ENCODE peak calls at places on chromosomes 5 and 9, in seven cellular contexts. M is HCT116, R is HepG2, Q is H1, U is GM12878, Y is endothelial cell of umbilical vein, Z is SK-N-SH. C is an unnamed sample.

GRCh38 chr5:152052470-152052869 is 127.8 kb upstream of the GLRA1 start:
- DNase-seq in M (no peak), Q (no peak), Z (no peak), Y (no peak), R (no peak), U (no peak), C (no peak)

GRCh38 chr5:67015577-67016290 is 180.9 kb downstream of the CD180 start:
- DNase-seq in Z (no peak), Q (no peak), U (no peak), M (no peak), Y (peak; percentile 96), R (no peak), C (no peak)

GRCh38 chr5:72649449-72649848 is 142.2 kb upstream of the ZNF366 start:
- DNase-seq in U (no peak), R (no peak), Z (no peak), M (no peak), Q (no peak), Y (no peak), C (no peak)

GRCh38 chr5:157312492-157312891 is 46.6 kb downstream of the CYFIP2 start:
- DNase-seq in Z (peak; percentile 82), M (peak; percentile 67), Y (peak; percentile 55), U (peak; percentile 59), Q (no peak), R (peak; percentile 62), C (no peak)

GRCh38 chr5:5126444-5126843 is 13.7 kb upstream of the ADAMTS16 start:
- DNase-seq in Y (no peak), M (no peak), Q (no peak), U (no peak), R (no peak), Z (no peak), C (no peak)

GRCh38 chr9:100098887-100099721 is at the start of the genes ERP44 and INVS:
- DNase-seq in Z (peak; percentile 94), R (peak; percentile 98), M (peak; percentile 97), U (peak; percentile 97), Y (peak; percentile 99), Q (peak; percentile 96), C (peak; percentile 95)

GRCh38 chr5:15249152-15249551 is 250.8 kb upstream of the FBXL7 start:
- DNase-seq in Q (no peak), Z (no peak), M (no peak), U (no peak), R (no peak), Y (peak; percentile 50), C (no peak)

GRCh38 chr9:114312513-114312875 is 10.4 kb upstream of the ORM1 start:
- DNase-seq in R (no peak), U (no peak), Z (no peak), Q (no peak), Y (no peak), M (no peak), C (no peak)

GRCh38 chr5:171427318-171428167 is 8.1 kb downstream of the FGF18 start:
- DNase-seq in M (no peak), Z (no peak), U (no peak), Q (no peak), R (no peak), Y (no peak), C (no peak)

GRCh38 chr5:148708854-148709253 is 54.5 kb upstream of the HTR4 start:
- DNase-seq in Y (no peak), M (no peak), Z (no peak), U (no peak), R (no peak), Q (no peak), C (no peak)

GRCh38 chr5:171155621-171156020 is 153.4 kb upstream of the TLX3 start:
- DNase-seq in Z (no peak), U (no peak), R (no peak), Y (peak; percentile 62), M (no peak), Q (no peak), C (no peak)

GRCh38 chr5:137605377-137605776 is 106.3 kb upstream of the SPOCK1 start:
- DNase-seq in Q (no peak), R (no peak), Z (no peak), M (no peak), Y (peak; percentile 29), U (no peak), C (no peak)

GRCh38 chr9:99907208-99907532 is 716 bp downstream of the STX17 start:
- DNase-seq in Q (no peak), Z (no peak), R (no peak), Y (no peak), U (no peak), M (no peak), C (no peak)

GRCh38 chr5:127580731-127581130 is 63.3 kb downstream of the PRRC1 start:
- DNase-seq in Z (no peak), M (no peak), Q (no peak), Y (no peak), U (no peak), R (no peak), C (no peak)

GRCh38 chr5:127585661-127586060 is 63.2 kb upstream of the CTXN3 start:
- DNase-seq in Y (no peak), U (no peak), R (no peak), Q (no peak), M (no peak), Z (no peak), C (no peak)

GRCh38 chr5:127586811-127587210 is 62.1 kb upstream of the CTXN3 start:
- DNase-seq in Z (no peak), U (no peak), M (no peak), Y (no peak), Q (no peak), R (no peak), C (no peak)

GRCh38 chr5:127586371-127586770 is 62.5 kb upstream of the CTXN3 start:
- DNase-seq in Q (no peak), U (peak; percentile 79), M (no peak), Z (no peak), R (peak; percentile 21), Y (no peak), C (no peak)

GRCh38 chr5:127582723-127583370 is 65.4 kb downstream of the PRRC1 start:
- DNase-seq in Q (no peak), U (no peak), Y (no peak), M (no peak), Z (no peak), R (no peak), C (no peak)
- TF ChIP-seq POLR2AphosphoS5 in Q (no peak), U (no peak), Y (no peak), M (no peak), Z (no peak), R (no peak), C (no peak)

GRCh38 chr9:20491612-20492011 is 130.7 kb downstream of the MLLT3 start:
- DNase-seq in U (no peak), Y (no peak), M (no peak), Z (no peak), R (no peak), Q (no peak), C (no peak)
- H3K9ac ChIP-seq in U (no peak overlapping the region), Y (no peak overlapping the region), M (no peak overlapping the region), Z (no peak overlapping the region), R (no peak overlapping the region), Q (no peak overlapping the region), C (no peak overlapping the region)

DNA sequence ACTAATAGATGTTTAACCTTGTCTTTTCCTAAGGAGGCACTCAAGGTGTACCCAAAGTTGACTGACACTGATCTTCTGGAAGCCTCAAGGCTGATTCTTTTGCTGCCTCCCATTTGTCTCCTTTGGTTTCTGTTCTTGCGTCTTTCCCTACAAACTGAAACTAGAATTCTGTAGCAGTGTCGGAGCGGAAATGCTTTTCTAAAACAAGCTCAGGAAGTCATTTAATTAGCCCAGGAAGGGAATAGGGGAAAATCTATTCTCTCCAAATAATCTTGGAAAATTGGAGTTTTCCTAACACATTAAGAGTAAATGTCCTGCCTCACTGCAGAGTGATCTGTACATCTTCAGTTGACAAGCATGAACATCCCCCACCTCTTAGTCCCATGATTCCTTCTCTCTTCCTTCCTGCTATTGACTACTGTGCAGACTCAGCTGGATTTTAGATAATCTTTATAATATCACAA is 182.7 kb downstream of the NR3C1 start:
- DNase-seq in R (no peak), Y (peak; percentile 75), U (peak; percentile 67), Z (no peak), M (no peak), Q (no peak), C (no peak)
- TF ChIP-seq POLR2AphosphoS5 in R (no peak), Y (no peak), U (no peak), Z (no peak), M (no peak), Q (no peak), C (no peak)

GRCh38 chr9:116084497-116084896 is 69.1 kb upstream of the PAPPA start:
- DNase-seq in R (no peak), Z (no peak), U (no peak), Q (no peak), M (no peak), Y (no peak), C (no peak)
- H3K9ac ChIP-seq in R (no peak overlapping the region), Z (no peak overlapping the region), U (no peak overlapping the region), Q (no peak overlapping the region), M (no peak overlapping the region), Y (no peak overlapping the region), C (no peak overlapping the region)

GRCh38 chr9:124300312-124300711 is 42.6 kb downstream of the NEK6 start:
- DNase-seq in Z (no peak), M (no peak), Y (no peak), R (no peak), Q (no peak), U (no peak), C (no peak)
- TF ChIP-seq POLR2AphosphoS5 in Z (no peak), M (no peak), Y (no peak), R (no peak), Q (no peak), U (no peak), C (no peak)

GRCh38 chr5:62305358-62305714 is 670 bp upstream of the KIF2A start:
- DNase-seq in Q (no peak), R (no peak), Y (no peak), Z (peak; percentile 14), U (no peak), M (no peak), C (no peak)
- H3K9ac ChIP-seq in Q (no peak overlapping the region), R (peak overlapping the region; percentile 76), Y (peak overlapping the region; percentile 25), Z (peak overlapping the region; percentile 90), U (peak overlapping the region; percentile 35), M (peak overlapping the region; percentile 47), C (peak overlapping the region; percentile 60)

DNA sequence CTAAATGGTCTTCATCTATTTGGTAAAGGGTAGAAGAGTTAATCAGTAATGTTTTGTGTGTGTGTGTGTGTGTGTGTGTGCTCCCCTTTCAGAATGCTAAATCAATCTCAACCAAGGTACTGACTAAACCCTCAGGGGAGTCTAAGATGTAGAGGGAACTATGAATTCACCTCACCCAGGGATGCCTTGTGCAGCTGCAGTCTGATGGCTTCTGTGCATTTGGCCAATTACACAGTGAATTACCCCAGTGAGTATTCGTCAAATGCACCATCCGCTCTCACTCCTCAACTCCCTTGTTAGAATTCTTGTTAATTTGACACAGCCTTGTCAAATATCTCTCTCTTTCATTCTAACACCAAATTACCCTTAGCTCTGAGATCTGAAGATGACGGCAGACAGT is 234.6 kb downstream of the GABRB2 start:
- DNase-seq in R (no peak), M (no peak), U (no peak), Y (no peak), Z (no peak), Q (no peak), C (no peak)
- TF ChIP-seq POLR2AphosphoS5 in R (no peak), M (no peak), U (no peak), Y (no peak), Z (no peak), Q (no peak), C (no peak)